ENCODE peak calls at places on chromosome 22, in six cellular contexts. Z, U, K, W, Y and R are unnamed samples.

GRCh38 chr22:27445876-27446275 is 355.7 kb downstream of the MN1 start:
- DNase-seq in Z (peak; percentile 58), U (no peak), K (no peak), W (peak; percentile 2), Y (no peak), R (no peak)

GRCh38 chr22:33053323-33053722 is 4.9 kb downstream of the SYN3 start:
- DNase-seq in Z (no peak), U (no peak), K (no peak), W (no peak), Y (no peak), R (no peak)

GRCh38 chr22:30816413-30816812 is 121.7 kb downstream of the OSBP2 start:
- DNase-seq in Z (no peak), U (no peak), K (no peak), W (no peak), Y (no peak), R (no peak)

GRCh38 chr22:32518848-32519247 is 44.2 kb downstream of the FBXO7 start:
- DNase-seq in Z (no peak), U (no peak), K (no peak), W (no peak), Y (no peak), R (no peak)

GRCh38 chr22:42693763-42694683 is 26.6 kb downstream of the A4GALT start:
- DNase-seq in Z (no peak), U (no peak), K (no peak), W (no peak), Y (no peak), R (no peak)

GRCh38 chr22:49629024-49629570 is 198.6 kb downstream of the BRD1 start:
- DNase-seq in Z (no peak), U (no peak), K (no peak), W (no peak), Y (no peak), R (no peak)

GRCh38 chr22:38572065-38572464 is 2.1 kb upstream of the DMC1 start:
- DNase-seq in Z (peak; percentile 22), U (peak; percentile 73), K (peak; percentile 43), W (peak; percentile 62), Y (peak; percentile 79), R (peak; percentile 67)

GRCh38 chr22:17829691-17830040 is 55.4 kb upstream of the BID start:
- DNase-seq in Z (no peak), U (no peak), K (no peak), W (peak; percentile 22), Y (no peak), R (peak; percentile 41)

GRCh38 chr22:42277988-42278776 is 7.7 kb upstream of the TCF20 start:
- DNase-seq in Z (no peak), U (peak; percentile 54), K (no peak), W (no peak), Y (no peak), R (no peak)

DNA sequence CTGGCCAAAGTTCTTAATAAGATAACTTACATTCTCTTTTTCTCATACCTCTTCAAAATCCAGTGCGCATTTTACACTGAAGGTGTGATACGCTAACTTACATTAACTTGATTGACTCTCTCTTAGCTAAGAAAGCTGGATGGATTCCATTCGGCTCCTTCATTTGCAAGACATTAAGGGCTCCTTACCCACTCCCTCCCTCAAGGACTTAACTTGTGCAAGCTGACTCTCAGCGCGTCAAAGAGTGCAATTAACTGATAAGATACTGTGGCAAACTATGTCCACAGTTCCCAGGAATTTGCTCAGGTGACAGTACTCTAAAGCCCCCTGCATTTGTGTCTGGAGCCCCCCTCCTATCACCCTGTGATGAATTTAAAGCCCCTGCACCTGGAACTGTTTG is 6.4 kb upstream of the RFPL1 start:
- DNase-seq in Z (no peak), U (peak; percentile 51), K (no peak), W (no peak), Y (no peak), R (no peak)
- TF ChIP-seq CTCF in Z (no peak), U (no peak), K (no peak), W (no peak), Y (no peak), R (no peak)

GRCh38 chr22:45731041-45731797 is 59.6 kb downstream of the ATXN10 start:
- DNase-seq in Z (no peak), U (no peak), K (no peak), W (peak; percentile 65), Y (peak; percentile 40), R (no peak)

GRCh38 chr22:45726081-45726480 is 54.4 kb downstream of the ATXN10 start:
- DNase-seq in Z (no peak), U (no peak), K (no peak), W (no peak), Y (peak; percentile 37), R (no peak)

GRCh38 chr22:45735273-45735672 is 63.6 kb downstream of the ATXN10 start:
- DNase-seq in Z (no peak), U (no peak), K (no peak), W (no peak), Y (no peak), R (no peak)

DNA sequence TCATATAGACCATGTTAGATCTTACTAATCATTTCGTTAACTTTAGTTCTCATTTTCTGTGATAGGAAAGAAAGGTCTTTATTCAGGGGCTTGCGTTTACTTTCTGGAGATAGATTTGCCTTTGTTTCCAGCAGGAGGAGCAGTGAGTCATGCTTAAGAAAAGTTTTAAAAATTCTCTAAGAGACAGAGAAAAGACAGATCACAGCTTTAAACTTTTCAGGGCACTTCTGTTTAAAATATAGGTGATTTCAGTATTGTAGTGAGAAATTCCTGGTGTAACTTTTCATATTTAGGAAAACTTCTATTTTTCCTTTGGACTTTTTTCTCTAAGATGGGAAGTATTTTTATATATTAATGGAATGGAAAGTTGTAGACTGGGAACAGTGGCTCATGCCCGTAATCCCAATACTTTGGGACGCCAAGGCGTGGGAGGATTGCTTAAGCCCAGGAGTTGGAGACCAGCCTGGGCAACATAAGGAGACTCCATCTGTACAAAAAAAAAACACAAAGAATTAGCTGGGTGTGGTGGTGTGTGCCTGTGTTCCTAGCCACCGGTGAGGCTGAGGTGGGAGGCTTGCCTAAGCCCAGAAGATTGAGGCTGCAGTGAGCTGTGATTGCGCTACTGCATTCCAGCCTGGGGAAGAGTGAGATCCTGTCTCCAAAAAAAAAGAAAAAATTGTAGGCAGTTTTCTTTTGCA is 60.3 kb downstream of the ATXN10 start:
- DNase-seq in Z (no peak), U (peak; percentile 23), K (no peak), W (peak; percentile 47), Y (peak; percentile 59), R (peak; percentile 55)
- TF ChIP-seq CTCF in Z (no peak), U (peak; percentile 53), K (no peak), W (peak; percentile 53), Y (peak; percentile 63), R (peak; percentile 39)

GRCh38 chr22:35329114-35329847 is 29.6 kb downstream of the TOM1 start:
- DNase-seq in Z (no peak), U (no peak), K (no peak), W (no peak), Y (no peak), R (no peak)
- TF ChIP-seq CTCF in Z (no peak), U (peak; percentile 9), K (no peak), W (no peak), Y (no peak), R (no peak)

GRCh38 chr22:19943665-19944026 is 2.0 kb upstream of the TXNRD2 start:
- DNase-seq in Z (no peak), U (no peak), K (no peak), W (peak; percentile 76), Y (peak; percentile 43), R (peak; percentile 77)
- TF ChIP-seq CTCF in Z (no peak), U (no peak), K (no peak), W (peak; percentile 23), Y (peak; percentile 21), R (peak; percentile 16)

DNA sequence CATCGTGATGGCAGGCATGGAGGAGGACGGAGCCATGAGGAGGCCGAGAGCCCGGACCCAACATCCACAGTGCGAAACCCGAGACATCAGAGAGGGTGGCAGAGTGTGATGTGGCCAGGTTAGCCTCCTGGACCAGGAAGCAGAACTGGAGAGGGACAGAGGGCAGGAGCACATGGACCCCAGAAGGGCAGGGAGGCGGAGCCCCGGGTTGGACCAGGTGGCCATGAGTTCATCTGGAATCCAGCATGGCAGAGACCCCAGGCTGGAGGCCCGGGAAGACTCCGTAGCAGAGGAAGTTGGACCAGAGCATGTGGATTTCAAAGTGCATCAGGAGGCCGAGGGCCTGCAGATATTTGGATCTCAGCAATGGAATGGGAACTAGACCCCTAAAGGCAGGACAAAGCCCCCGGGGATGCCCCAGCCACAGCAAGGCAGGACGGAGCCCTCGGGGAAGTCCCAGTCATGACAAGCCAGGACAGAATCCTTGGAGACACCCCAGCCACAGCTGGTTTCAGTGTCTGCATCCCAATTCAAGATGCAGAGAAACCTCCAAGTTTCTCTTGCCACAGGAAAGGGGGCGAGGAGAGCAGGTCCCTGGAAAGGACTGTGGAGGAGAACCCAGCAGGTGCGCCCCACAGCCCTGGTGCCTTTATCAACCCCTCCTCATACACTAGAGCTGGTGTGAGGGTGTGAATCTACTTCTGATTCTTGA is 1393.4 kb downstream of the BRD1 start:
- DNase-seq in Z (no peak), U (no peak), K (no peak), W (no peak), Y (no peak), R (no peak)
- TF ChIP-seq CTCF in Z (no peak), U (no peak), K (no peak), W (no peak), Y (no peak), R (no peak)